ENCODE peak calls at places on chromosome 19, in five cellular contexts. One of them, this sample, is unnamed. For H3K9me3, the result is how much of the 10 kb centered on the place peaks cover.

GRCh38 chr19:45069056-45069455 is 7.2 kb downstream of the ZNF296 start:
- DNase-seq in esophagus muscularis mucosa: no peak
- DNase-seq in Peyer's patch: no peak
- DNase-seq in stomach: peak
- DNase-seq in IMR-90: no peak
- DNase-seq in this sample: no peak

GRCh38 chr19:35879770-35880317 is 11.5 kb downstream of the APLP1 start:
- DNase-seq in esophagus muscularis mucosa: no peak
- DNase-seq in Peyer's patch: peak
- DNase-seq in stomach: peak
- DNase-seq in IMR-90: peak
- DNase-seq in this sample: peak

GRCh38 chr19:45231891-45232290 is 13.3 kb downstream of the EXOC3L2 start:
- DNase-seq in esophagus muscularis mucosa: no peak
- DNase-seq in Peyer's patch: no peak
- DNase-seq in stomach: no peak
- DNase-seq in IMR-90: no peak
- DNase-seq in this sample: no peak

GRCh38 chr19:7267792-7268736 is 26.1 kb downstream of the INSR start:
- DNase-seq in esophagus muscularis mucosa: no peak
- DNase-seq in Peyer's patch: peak
- DNase-seq in stomach: no peak
- DNase-seq in IMR-90: no peak
- DNase-seq in this sample: no peak

GRCh38 chr19:9796113-9796773 is 22.6 kb downstream of the FBXL12 start:
- DNase-seq in esophagus muscularis mucosa: peak
- DNase-seq in Peyer's patch: peak
- DNase-seq in stomach: peak
- DNase-seq in IMR-90: peak
- DNase-seq in this sample: peak

GRCh38 chr19:19329199-19329598 is 8.6 kb downstream of the MAU2 start:
- DNase-seq in esophagus muscularis mucosa: no peak
- DNase-seq in Peyer's patch: no peak
- DNase-seq in stomach: no peak
- DNase-seq in IMR-90: no peak
- DNase-seq in this sample: no peak

GRCh38 chr19:47681936-47682335 is 31.3 kb upstream of the EHD2 start:
- DNase-seq in esophagus muscularis mucosa: no peak
- DNase-seq in Peyer's patch: no peak
- DNase-seq in stomach: no peak
- DNase-seq in IMR-90: no peak
- DNase-seq in this sample: no peak

GRCh38 chr19:10431943-10432735 is 11.8 kb downstream of the PDE4A start:
- DNase-seq in esophagus muscularis mucosa: no peak
- DNase-seq in Peyer's patch: peak
- DNase-seq in stomach: peak
- DNase-seq in IMR-90: no peak
- DNase-seq in this sample: peak

GRCh38 chr19:53549354-53549753 is 11.4 kb downstream of the ZNF331 start:
- DNase-seq in esophagus muscularis mucosa: no peak
- DNase-seq in Peyer's patch: no peak
- DNase-seq in stomach: no peak
- DNase-seq in IMR-90: peak
- DNase-seq in this sample: no peak

GRCh38 chr19:32178401-32178800 is 167.0 kb upstream of the ZNF507 start:
- DNase-seq in esophagus muscularis mucosa: peak
- DNase-seq in Peyer's patch: no peak
- DNase-seq in stomach: no peak
- DNase-seq in IMR-90: no peak
- DNase-seq in this sample: no peak

GRCh38 chr19:39174558-39175544 is 21.9 kb upstream of the NCCRP1 start:
- DNase-seq in esophagus muscularis mucosa: no peak
- DNase-seq in Peyer's patch: no peak
- DNase-seq in stomach: no peak
- DNase-seq in IMR-90: no peak
- DNase-seq in this sample: no peak

GRCh38 chr19:6056282-6056741 is 54.0 kb downstream of the RFX2 start:
- DNase-seq in esophagus muscularis mucosa: no peak
- DNase-seq in Peyer's patch: peak
- DNase-seq in stomach: no peak
- DNase-seq in IMR-90: no peak
- DNase-seq in this sample: no peak

GRCh38 chr19:17834350-17835181 is 13.2 kb downstream of the JAK3 start:
- DNase-seq in esophagus muscularis mucosa: no peak
- DNase-seq in Peyer's patch: no peak
- DNase-seq in stomach: no peak
- DNase-seq in IMR-90: no peak
- DNase-seq in this sample: no peak

GRCh38 chr19:18469245-18470107 is 31.5 kb upstream of the ISYNA1 start:
- DNase-seq in esophagus muscularis mucosa: no peak
- DNase-seq in Peyer's patch: peak
- DNase-seq in stomach: peak
- DNase-seq in IMR-90: peak
- DNase-seq in this sample: peak

GRCh38 chr19:32459199-32459865 is 53.8 kb downstream of the DPY19L3 start:
- DNase-seq in esophagus muscularis mucosa: no peak
- DNase-seq in Peyer's patch: peak
- DNase-seq in stomach: no peak
- DNase-seq in IMR-90: no peak
- DNase-seq in this sample: no peak

GRCh38 chr19:13872695-13873389 is 4.1 kb upstream of the NANOS3 start:
- DNase-seq in esophagus muscularis mucosa: no peak
- DNase-seq in Peyer's patch: peak
- DNase-seq in stomach: no peak
- DNase-seq in IMR-90: no peak
- DNase-seq in this sample: no peak

GRCh38 chr19:6577410-6578125 is 13.4 kb downstream of the CD70 start:
- DNase-seq in esophagus muscularis mucosa: no peak
- DNase-seq in Peyer's patch: no peak
- DNase-seq in stomach: no peak
- DNase-seq in IMR-90: no peak
- DNase-seq in this sample: no peak

GRCh38 chr19:23286477-23286876 is 36.3 kb upstream of the ZNF724 start:
- DNase-seq in esophagus muscularis mucosa: peak
- DNase-seq in Peyer's patch: no peak
- DNase-seq in stomach: no peak
- DNase-seq in IMR-90: no peak
- DNase-seq in this sample: no peak

GRCh38 chr19:27773318-27774094 is 1439.4 kb downstream of the UQCRFS1 start:
- DNase-seq in esophagus muscularis mucosa: no peak
- DNase-seq in Peyer's patch: no peak
- DNase-seq in stomach: no peak
- DNase-seq in IMR-90: no peak
- DNase-seq in this sample: no peak

GRCh38 chr19:47414469-47414868 is 4.9 kb downstream of the MEIS3 start:
- DNase-seq in esophagus muscularis mucosa: no peak
- DNase-seq in Peyer's patch: no peak
- DNase-seq in stomach: no peak
- DNase-seq in IMR-90: no peak
- DNase-seq in this sample: no peak

GRCh38 chr19:7658219-7658686 is 10.6 kb upstream of the RETN start:
- DNase-seq in esophagus muscularis mucosa: no peak
- DNase-seq in Peyer's patch: peak
- DNase-seq in stomach: no peak
- DNase-seq in IMR-90: no peak
- DNase-seq in this sample: no peak

GRCh38 chr19:23474761-23475160 is 79.5 kb upstream of the ZNF91 start:
- DNase-seq in esophagus muscularis mucosa: no peak
- DNase-seq in Peyer's patch: no peak
- DNase-seq in stomach: no peak
- DNase-seq in IMR-90: no peak
- DNase-seq in this sample: no peak

GRCh38 chr19:6378498-6378897 is 2.8 kb upstream of the PSPN start:
- DNase-seq in esophagus muscularis mucosa: no peak
- DNase-seq in Peyer's patch: no peak
- DNase-seq in stomach: no peak
- DNase-seq in IMR-90: no peak
- DNase-seq in this sample: no peak

GRCh38 chr19:49019242-49019932 is 2.5 kb upstream of the LHB start:
- DNase-seq in esophagus muscularis mucosa: no peak
- DNase-seq in Peyer's patch: peak
- DNase-seq in stomach: peak
- DNase-seq in IMR-90: peak
- DNase-seq in this sample: peak

GRCh38 chr19:29155683-29156082 is 57.3 kb downstream of the UQCRFS1 start:
- DNase-seq in esophagus muscularis mucosa: no peak
- DNase-seq in Peyer's patch: no peak
- DNase-seq in stomach: no peak
- DNase-seq in IMR-90: no peak
- DNase-seq in this sample: no peak

GRCh38 chr19:43467730-43468129 is 2.3 kb upstream of the LYPD3 start:
- DNase-seq in esophagus muscularis mucosa: no peak
- DNase-seq in Peyer's patch: no peak
- DNase-seq in stomach: no peak
- DNase-seq in IMR-90: peak
- DNase-seq in this sample: no peak

GRCh38 chr19:18785179-18786124 is 5.7 kb downstream of the COMP start:
- DNase-seq in esophagus muscularis mucosa: no peak
- DNase-seq in Peyer's patch: peak
- DNase-seq in stomach: peak
- DNase-seq in IMR-90: peak
- DNase-seq in this sample: peak

GRCh38 chr19:32866564-32867265 is 2.9 kb downstream of the SLC7A9 start:
- DNase-seq in esophagus muscularis mucosa: no peak
- DNase-seq in Peyer's patch: peak
- DNase-seq in stomach: no peak
- DNase-seq in IMR-90: no peak
- DNase-seq in this sample: no peak

GRCh38 chr19:10461047-10461949 is 41.0 kb downstream of the PDE4A start:
- DNase-seq in esophagus muscularis mucosa: peak
- DNase-seq in Peyer's patch: peak
- DNase-seq in stomach: peak
- DNase-seq in IMR-90: peak
- DNase-seq in this sample: peak

GRCh38 chr19:32874605-32875004 is 5.0 kb upstream of the SLC7A9 start:
- DNase-seq in esophagus muscularis mucosa: no peak
- DNase-seq in Peyer's patch: no peak
- DNase-seq in stomach: no peak
- DNase-seq in IMR-90: no peak
- DNase-seq in this sample: no peak

GRCh38 chr19:49573009-49573408 is 7.3 kb downstream of the NOSIP start:
- DNase-seq in esophagus muscularis mucosa: no peak
- DNase-seq in Peyer's patch: no peak
- DNase-seq in stomach: no peak
- DNase-seq in IMR-90: no peak
- DNase-seq in this sample: no peak

GRCh38 chr19:29666634-29667389 is 1.6 kb downstream of the PLEKHF1 start:
- DNase-seq in esophagus muscularis mucosa: no peak
- DNase-seq in Peyer's patch: peak
- DNase-seq in stomach: peak
- DNase-seq in IMR-90: peak
- DNase-seq in this sample: peak

GRCh38 chr19:29375429-29376093 is 150.2 kb upstream of the VSTM2B start:
- DNase-seq in esophagus muscularis mucosa: no peak
- DNase-seq in Peyer's patch: peak
- DNase-seq in stomach: peak
- DNase-seq in IMR-90: no peak
- DNase-seq in this sample: no peak

GRCh38 chr19:35907377-35907745 is 734 bp downstream of the TYROBP start:
- DNase-seq in esophagus muscularis mucosa: no peak
- DNase-seq in Peyer's patch: no peak
- DNase-seq in stomach: no peak
- DNase-seq in IMR-90: no peak
- DNase-seq in this sample: no peak

GRCh38 chr19:13633109-13633508 is 126.8 kb upstream of the CACNA1A start:
- DNase-seq in esophagus muscularis mucosa: no peak
- DNase-seq in Peyer's patch: peak
- DNase-seq in stomach: peak
- DNase-seq in IMR-90: peak
- DNase-seq in this sample: no peak

GRCh38 chr19:40150170-40150569 is 41.1 kb upstream of the MAP3K10 start:
- DNase-seq in esophagus muscularis mucosa: no peak
- DNase-seq in Peyer's patch: no peak
- DNase-seq in stomach: no peak
- DNase-seq in IMR-90: peak
- DNase-seq in this sample: no peak

GRCh38 chr19:47729799-47730520 is 15.4 kb upstream of the NOP53 start:
- DNase-seq in esophagus muscularis mucosa: no peak
- DNase-seq in Peyer's patch: peak
- DNase-seq in stomach: peak
- DNase-seq in IMR-90: no peak
- DNase-seq in this sample: peak

GRCh38 chr19:47445937-47446402 is 25.7 kb downstream of the SLC8A2 start:
- DNase-seq in esophagus muscularis mucosa: no peak
- DNase-seq in Peyer's patch: peak
- DNase-seq in stomach: peak
- DNase-seq in IMR-90: no peak
- DNase-seq in this sample: peak

GRCh38 chr19:50796634-50797428 is 6.6 kb downstream of the ACP4 start:
- DNase-seq in esophagus muscularis mucosa: no peak
- DNase-seq in Peyer's patch: no peak
- DNase-seq in stomach: no peak
- DNase-seq in IMR-90: no peak
- DNase-seq in this sample: no peak
- H3K9me3 ChIP-seq in esophagus muscularis mucosa: under half
- H3K9me3 ChIP-seq in Peyer's patch: under half
- H3K9me3 ChIP-seq in stomach: under half
- H3K9me3 ChIP-seq in IMR-90: under half
- H3K9me3 ChIP-seq in this sample: under half

GRCh38 chr19:46404039-46404883 is 9.1 kb downstream of the CCDC8 start:
- DNase-seq in esophagus muscularis mucosa: no peak
- DNase-seq in Peyer's patch: peak
- DNase-seq in stomach: peak
- DNase-seq in IMR-90: peak
- DNase-seq in this sample: peak
- TF ChIP-seq POLR2A in esophagus muscularis mucosa: no peak
- TF ChIP-seq POLR2A in Peyer's patch: no peak
- TF ChIP-seq POLR2A in stomach: no peak
- TF ChIP-seq POLR2A in IMR-90: no peak
- TF ChIP-seq POLR2A in this sample: no peak

GRCh38 chr19:4115818-4116385 is 8.0 kb downstream of the MAP2K2 start:
- DNase-seq in esophagus muscularis mucosa: no peak
- DNase-seq in Peyer's patch: no peak
- DNase-seq in stomach: no peak
- DNase-seq in IMR-90: no peak
- DNase-seq in this sample: no peak
- H3K27ac ChIP-seq in esophagus muscularis mucosa: no peak
- H3K27ac ChIP-seq in Peyer's patch: no peak
- H3K27ac ChIP-seq in stomach: no peak
- H3K27ac ChIP-seq in IMR-90: no peak
- H3K27ac ChIP-seq in this sample: no peak

DNA sequence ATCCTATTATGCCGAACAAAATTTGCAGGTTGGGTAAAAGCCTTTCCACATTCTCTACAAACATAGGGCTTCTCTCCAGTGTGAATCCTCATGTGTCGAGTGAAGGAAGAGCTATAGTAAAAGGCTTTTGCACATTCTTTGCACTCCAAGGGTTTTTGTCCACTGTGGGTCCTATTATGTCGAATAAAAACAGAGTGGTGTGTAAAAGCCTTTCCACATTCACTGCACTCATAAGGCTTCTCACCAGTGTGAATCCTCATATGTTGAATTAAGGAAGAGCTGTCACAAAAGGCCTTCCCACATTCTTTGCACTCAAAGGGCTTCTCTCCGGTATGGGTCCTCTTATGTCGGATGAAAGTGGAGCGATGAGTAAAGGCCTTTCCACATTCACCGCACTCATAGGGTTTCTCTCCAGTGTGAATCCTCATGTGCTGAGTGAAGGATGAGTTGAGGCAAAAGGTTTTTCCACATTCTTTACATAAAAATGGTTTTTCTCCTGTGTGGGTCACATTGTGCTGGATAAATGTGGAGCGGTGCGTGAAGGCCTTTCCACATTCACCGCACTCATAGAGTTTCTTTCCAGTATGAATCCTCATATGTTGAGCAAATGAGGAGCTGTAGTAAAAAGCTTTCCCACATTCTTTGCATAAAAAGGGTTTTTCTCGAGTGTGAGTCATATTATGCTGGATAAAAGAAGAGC is 13.6 kb downstream of the ZNF599 start:
- DNase-seq in esophagus muscularis mucosa: no peak
- DNase-seq in Peyer's patch: no peak
- DNase-seq in stomach: no peak
- DNase-seq in IMR-90: no peak
- DNase-seq in this sample: no peak
- H3K9me3 ChIP-seq in esophagus muscularis mucosa: half or more
- H3K9me3 ChIP-seq in Peyer's patch: half or more
- H3K9me3 ChIP-seq in stomach: under half
- H3K9me3 ChIP-seq in IMR-90: half or more
- H3K9me3 ChIP-seq in this sample: under half

This sample was measured in uterus.